ENCODE peak calls at places on chromosomes 4 and X, in seven cellular contexts. G is naive thymus-derived CD4-positive, alpha-beta T cell; J is stimulated activated CD4-positive, alpha-beta T cell treated with anti-CD3 and anti-CD28 coated beads, Interleukin-15, amount 100 ng/mL, for 1 hour; H is NAMALWA; X is aorta; I is mesendoderm; W is HTR-8/SVneo. V is an unnamed sample.

GRCh38 chr4:180380733-180381132 is 1862.5 kb upstream of the TENM3 start:
- DNase-seq in G (no peak), X (no peak), I (no peak), H (no peak), J (no peak), W (peak), V (no peak)

GRCh38 chr4:151484396-151485102 is 75.6 kb downstream of the FHIP1A start:
- DNase-seq in J (no peak), X (no peak), G (no peak), W (peak), H (no peak), I (peak), V (peak)

GRCh38 chr4:158729716-158730559 is 6.7 kb upstream of the PPID start:
- DNase-seq in I (peak), J (peak), X (peak), H (peak), G (peak), W (peak), V (peak)

GRCh38 chrX:154121961-154122360 is 22.1 kb upstream of the OPN1LW start:
- DNase-seq in W (no peak), X (no peak), I (no peak), H (no peak), G (no peak), J (no peak), V (no peak)

GRCh38 chrX:51461053-51462050 is 35.0 kb downstream of the NUDT11 start:
- DNase-seq in W (peak), G (peak), X (no peak), H (peak), I (peak), J (no peak), V (peak)

GRCh38 chr4:17385403-17385802 is 126.5 kb downstream of the QDPR start:
- DNase-seq in G (no peak), J (no peak), X (no peak), W (no peak), H (peak), I (no peak), V (no peak)

GRCh38 chr4:72553540-72553939 is 15.5 kb downstream of the ADAMTS3 start:
- DNase-seq in H (no peak), J (no peak), G (no peak), X (no peak), W (no peak), I (peak), V (no peak)

GRCh38 chrX:100687546-100687945 is 43.5 kb downstream of the SRPX2 start:
- DNase-seq in I (no peak), X (no peak), W (no peak), G (no peak), J (no peak), H (no peak), V (no peak)

GRCh38 chr4:100098011-100098545 is 92.2 kb downstream of the DDIT4L start:
- DNase-seq in W (no peak), X (no peak), I (no peak), J (no peak), H (no peak), G (no peak), V (no peak)

GRCh38 chr4:138522366-138522765 is 280.2 kb upstream of the SLC7A11 start:
- DNase-seq in I (peak), W (peak), J (no peak), G (no peak), X (no peak), H (peak), V (peak)

V was measured in GM23338.